ENCODE peak calls at places on chromosome 7, in six cellular contexts. H, L, K, B, O and Z are unnamed samples.

GRCh38 chr7:22884911-22885823 is 62.5 kb upstream of the TOMM7 start:
- DNase-seq in H (no peak), L (no peak), K (no peak), B (peak; percentile 14), O (no peak), Z (no peak)

GRCh38 chr7:2399848-2400587 is 3.4 kb upstream of the CHST12 start:
- DNase-seq in H (peak; percentile 98), L (no peak), K (peak; percentile 63), B (no peak), O (peak; percentile 93), Z (no peak)

GRCh38 chr7:121286742-121287699 is 41.8 kb upstream of the WNT16 start:
- DNase-seq in H (peak; percentile 41), L (no peak), K (no peak), B (no peak), O (no peak), Z (no peak)

GRCh38 chr7:146826338-146826737 is 709.7 kb downstream of the CNTNAP2 start:
- DNase-seq in H (no peak), L (no peak), K (no peak), B (no peak), O (no peak), Z (no peak)

GRCh38 chr7:105932835-105933477 is 30.1 kb upstream of the CDHR3 start:
- DNase-seq in H (peak; percentile 77), L (no peak), K (no peak), B (no peak), O (no peak), Z (no peak)

GRCh38 chr7:69395072-69395714 is 203.1 kb upstream of the AUTS2 start:
- DNase-seq in H (peak; percentile 97), L (no peak), K (no peak), B (no peak), O (peak; percentile 36), Z (no peak)

GRCh38 chr7:74002474-74003017 is 25.4 kb upstream of the ELN start:
- DNase-seq in H (peak; percentile 78), L (no peak), K (no peak), B (no peak), O (peak; percentile 73), Z (no peak)

GRCh38 chr7:41835977-41836530 is 133.2 kb upstream of the INHBA start:
- DNase-seq in H (peak; percentile 35), L (no peak), K (no peak), B (no peak), O (no peak), Z (no peak)

GRCh38 chr7:48052748-48053147 is 17.4 kb downstream of the C7orf57 start:
- DNase-seq in H (peak; percentile 36), L (peak; percentile 17), K (no peak), B (peak; percentile 17), O (no peak), Z (no peak)

GRCh38 chr7:109868215-109868614 is 1222.7 kb upstream of the LRRN3 start:
- DNase-seq in H (no peak), L (no peak), K (peak; percentile 6), B (no peak), O (no peak), Z (no peak)

GRCh38 chr7:33300131-33300530 is 170.8 kb downstream of the BBS9 start:
- DNase-seq in H (no peak), L (no peak), K (no peak), B (no peak), O (no peak), Z (no peak)

GRCh38 chr7:131197920-131198610 is 129.6 kb upstream of the MKLN1 start:
- DNase-seq in H (peak; percentile 64), L (no peak), K (no peak), B (no peak), O (no peak), Z (no peak)

GRCh38 chr7:20651960-20652544 is 36.6 kb downstream of the ABCB5 start:
- DNase-seq in H (peak; percentile 22), L (no peak), K (no peak), B (no peak), O (no peak), Z (no peak)

GRCh38 chr7:139041378-139042053 is 5.7 kb upstream of the ZC3HAV1L start:
- DNase-seq in H (no peak), L (no peak), K (peak; percentile 18), B (no peak), O (no peak), Z (no peak)

GRCh38 chr7:130853503-130854279 is 119.7 kb upstream of the KLF14 start:
- DNase-seq in H (no peak), L (no peak), K (no peak), B (no peak), O (no peak), Z (no peak)

GRCh38 chr7:17530249-17530648 is 231.8 kb downstream of the AHR start:
- DNase-seq in H (peak; percentile 95), L (no peak), K (no peak), B (no peak), O (no peak), Z (no peak)

GRCh38 chr7:107119376-107120100 is 49.3 kb upstream of the HBP1 start:
- DNase-seq in H (peak; percentile 12), L (no peak), K (no peak), B (no peak), O (no peak), Z (no peak)

GRCh38 chr7:128164061-128164954 is 76.8 kb upstream of the LEP start:
- DNase-seq in H (peak; percentile 80), L (no peak), K (no peak), B (no peak), O (no peak), Z (no peak)

GRCh38 chr7:192035-192649 is at the start of gene FAM20C:
- DNase-seq in H (peak; percentile 94), L (no peak), K (no peak), B (no peak), O (no peak), Z (no peak)

GRCh38 chr7:133552079-133552478 is 299.2 kb downstream of the EXOC4 start:
- DNase-seq in H (no peak), L (no peak), K (no peak), B (no peak), O (no peak), Z (no peak)

GRCh38 chr7:11747715-11748485 is 84.1 kb downstream of the THSD7A start:
- DNase-seq in H (no peak), L (no peak), K (no peak), B (no peak), O (no peak), Z (no peak)

GRCh38 chr7:87570178-87570577 is 30.5 kb downstream of the ABCB1 start:
- DNase-seq in H (peak; percentile 76), L (no peak), K (no peak), B (no peak), O (no peak), Z (no peak)

GRCh38 chr7:96273716-96274115 is 48.2 kb downstream of the SLC25A13 start:
- DNase-seq in H (peak; percentile 14), L (no peak), K (no peak), B (no peak), O (no peak), Z (no peak)

GRCh38 chr7:65827366-65827765 is 45.5 kb upstream of the VKORC1L1 start:
- DNase-seq in H (no peak), L (no peak), K (no peak), B (no peak), O (no peak), Z (no peak)

GRCh38 chr7:41051525-41051924 is 651.4 kb downstream of the INHBA start:
- DNase-seq in H (peak; percentile 19), L (no peak), K (no peak), B (no peak), O (no peak), Z (no peak)

GRCh38 chr7:88775838-88776237 is 16.3 kb downstream of the ZNF804B start:
- DNase-seq in H (no peak), L (no peak), K (no peak), B (no peak), O (no peak), Z (no peak)

GRCh38 chr7:75649462-75649861 is 89.3 kb downstream of the HIP1 start:
- DNase-seq in H (no peak), L (no peak), K (no peak), B (no peak), O (no peak), Z (peak; percentile 25)

GRCh38 chr7:17679427-17679826 is 260.9 kb downstream of the SNX13 start:
- DNase-seq in H (peak; percentile 38), L (no peak), K (no peak), B (no peak), O (no peak), Z (no peak)

GRCh38 chr7:158827411-158828342 is 1.6 kb downstream of the ESYT2 start:
- DNase-seq in H (peak; percentile 45), L (no peak), K (no peak), B (no peak), O (peak; percentile 46), Z (no peak)